ENCODE peak calls at places on chromosome 13, in seven cellular contexts. T, B, Z, O, C, L and V are unnamed samples.

GRCh38 chr13:113906566-113906965 is 42.7 kb upstream of the GAS6 start:
- DNase-seq in L (peak), C (no peak), B (no peak), O (no peak), Z (no peak), T (no peak), V (no peak)

GRCh38 chr13:91172160-91172559 is 175.3 kb upstream of the MIR17HG start:
- DNase-seq in T (no peak), B (no peak), O (no peak), C (no peak), L (no peak), Z (no peak), V (no peak)

GRCh38 chr13:106532111-106532929 is 3.1 kb downstream of the EFNB2 start:
- DNase-seq in O (peak), C (peak), B (no peak), L (no peak), Z (no peak), T (peak), V (no peak)

GRCh38 chr13:80251403-80251802 is 89.5 kb downstream of the SPRY2 start:
- DNase-seq in Z (no peak), B (no peak), T (peak), O (peak), L (no peak), C (peak), V (no peak)

GRCh38 chr13:26899153-26899552 is 138.6 kb upstream of the GPR12 start:
- DNase-seq in T (no peak), C (no peak), O (no peak), Z (no peak), B (no peak), L (no peak), V (no peak)

GRCh38 chr13:51125495-51126226 is 14.6 kb upstream of the C13orf42 start:
- DNase-seq in B (peak), L (peak), O (peak), Z (no peak), T (peak), C (peak), V (peak)

GRCh38 chr13:111952814-111953213 is 114.1 kb upstream of the SOX1 start:
- DNase-seq in O (no peak), T (no peak), C (no peak), B (no peak), L (no peak), Z (no peak), V (no peak)

GRCh38 chr13:51879133-51879532 is 17.4 kb downstream of the CCDC70 start:
- DNase-seq in T (no peak), Z (no peak), O (no peak), L (no peak), B (no peak), C (no peak), V (no peak)

GRCh38 chr13:106178816-106179215 is 356.6 kb downstream of the EFNB2 start:
- DNase-seq in B (no peak), O (no peak), T (no peak), L (no peak), C (no peak), Z (no peak), V (no peak)

GRCh38 chr13:20882206-20882605 is 20.3 kb downstream of the XPO4 start:
- DNase-seq in T (peak), C (peak), Z (no peak), O (no peak), B (no peak), L (no peak), V (no peak)

GRCh38 chr13:98549006-98549727 is 27.7 kb downstream of the STK24 start:
- DNase-seq in Z (no peak), O (no peak), L (no peak), T (peak), B (no peak), C (peak), V (no peak)

GRCh38 chr13:65260938-65261880 is 1968.9 kb downstream of the PCDH9 start:
- DNase-seq in B (no peak), Z (no peak), L (no peak), T (no peak), O (no peak), C (no peak), V (no peak)

GRCh38 chr13:27199691-27200090 is 28.1 kb upstream of the USP12 start:
- DNase-seq in L (no peak), O (no peak), Z (no peak), T (no peak), B (no peak), C (no peak), V (no peak)

GRCh38 chr13:63944896-63945295 is 2529.2 kb upstream of the PCDH20 start:
- DNase-seq in C (no peak), B (no peak), O (no peak), Z (no peak), T (no peak), L (no peak), V (no peak)

GRCh38 chr13:64937302-64937701 is 2292.8 kb downstream of the PCDH9 start:
- DNase-seq in B (no peak), C (no peak), O (no peak), L (no peak), T (no peak), Z (no peak), V (no peak)

GRCh38 chr13:95921485-95921884 is 131.7 kb downstream of the UGGT2 start:
- DNase-seq in O (no peak), C (no peak), L (no peak), B (no peak), T (peak), Z (no peak), V (no peak)

GRCh38 chr13:77337159-77337558 is 10.3 kb upstream of the MYCBP2 start:
- DNase-seq in B (no peak), C (no peak), O (peak), Z (no peak), L (no peak), T (no peak), V (no peak)

GRCh38 chr13:111532111-111532510 is 211.7 kb downstream of the TEX29 start:
- DNase-seq in C (no peak), Z (no peak), T (no peak), O (no peak), B (no peak), L (no peak), V (no peak)

GRCh38 chr13:86838411-86839120 is 832.6 kb upstream of the SLITRK5 start:
- DNase-seq in O (no peak), Z (no peak), C (no peak), T (no peak), L (no peak), B (no peak), V (no peak)

GRCh38 chr13:22468055-22468454 is 712.7 kb upstream of the SGCG start:
- DNase-seq in Z (no peak), C (no peak), B (no peak), T (no peak), O (no peak), L (no peak), V (no peak)

GRCh38 chr13:98222081-98222554 is 45.0 kb upstream of the RNF113B start:
- DNase-seq in O (no peak), Z (no peak), B (no peak), L (peak), C (no peak), T (peak), V (no peak)

GRCh38 chr13:83992566-83993358 is 110.5 kb upstream of the SLITRK1 start:
- DNase-seq in B (no peak), Z (no peak), C (no peak), T (no peak), O (no peak), L (no peak), V (no peak)

GRCh38 chr13:45092668-45093067 is 27.6 kb upstream of the GTF2F2 start:
- DNase-seq in L (no peak), T (peak), C (no peak), B (no peak), Z (no peak), O (no peak), V (no peak)

GRCh38 chr13:45219123-45219891 is 18.5 kb upstream of the KCTD4 start:
- DNase-seq in C (no peak), T (no peak), B (no peak), O (peak), Z (no peak), L (no peak), V (no peak)

GRCh38 chr13:45872574-45872973 is 21.0 kb upstream of the SIAH3 start:
- DNase-seq in Z (no peak), O (no peak), T (no peak), L (no peak), B (no peak), C (no peak), V (no peak)

GRCh38 chr13:83955011-83955410 is 72.7 kb upstream of the SLITRK1 start:
- DNase-seq in C (no peak), O (no peak), Z (no peak), L (no peak), T (no peak), B (no peak), V (no peak)

GRCh38 chr13:102708211-102708610 is 13.4 kb upstream of the METTL21C start:
- DNase-seq in O (no peak), T (no peak), Z (no peak), C (no peak), L (no peak), B (no peak), V (no peak)

GRCh38 chr13:23928985-23929384 is 31.7 kb upstream of the C1QTNF9B start:
- DNase-seq in O (no peak), T (peak), C (peak), B (no peak), L (no peak), Z (no peak), V (no peak)

GRCh38 chr13:82698941-82699340 is 1183.3 kb downstream of the SLITRK1 start:
- DNase-seq in B (no peak), L (no peak), T (no peak), O (peak), C (no peak), Z (no peak), V (no peak)

GRCh38 chr13:68608147-68608546 is 1378.0 kb upstream of the PCDH9 start:
- DNase-seq in O (no peak), L (no peak), C (no peak), B (no peak), Z (no peak), T (peak), V (no peak)

GRCh38 chr13:109704771-109705628 is 81.4 kb downstream of the IRS2 start:
- DNase-seq in T (no peak), C (no peak), B (no peak), Z (no peak), O (peak), L (peak), V (peak)